ENCODE peak calls at places on chromosomes 7 and 10, in nine cellular contexts. U is body of pancreas, R is fibroblast of the aortic adventitia, O is tibial nerve, M is psoas muscle, K is epithelial cell of esophagus, S is GM12865, Z is kidney epithelial cell, J is nephron progenitor cell. N is an unnamed sample.

GRCh38 chr7:129667551-129667950 is 56.0 kb downstream of the NRF1 start:
- DNase-seq in Z (no peak), S (no peak), K (no peak), J (no peak), M (no peak), U (no peak), R (no peak), O (no peak), N (no peak)

GRCh38 chr10:93837783-93838677 is 55.7 kb upstream of the SLC35G1 start:
- DNase-seq in U (peak), M (no peak), R (no peak), Z (no peak), S (no peak), K (no peak), O (no peak), J (no peak), N (no peak)

GRCh38 chr7:53607961-53608360 is 572.5 kb downstream of the POM121L12 start:
- DNase-seq in Z (no peak), U (no peak), S (no peak), K (no peak), O (no peak), R (no peak), M (no peak), J (no peak), N (no peak)

GRCh38 chr7:66952343-66953043 is 31.5 kb downstream of the TMEM248 start:
- DNase-seq in Z (peak), U (no peak), M (no peak), K (peak), J (no peak), R (peak), O (no peak), S (no peak), N (peak)

GRCh38 chr10:113027574-113028392 is 77.7 kb downstream of the TCF7L2 start:
- DNase-seq in R (no peak), S (no peak), M (no peak), Z (no peak), J (peak), U (no peak), O (no peak), K (peak), N (peak)

GRCh38 chr7:33678675-33679335 is 226.5 kb upstream of the BMPER start:
- DNase-seq in S (no peak), Z (no peak), K (no peak), R (no peak), M (no peak), J (no peak), O (no peak), U (no peak), N (no peak)

GRCh38 chr10:1659221-1659791 is 78.0 kb downstream of the ADARB2 start:
- DNase-seq in R (no peak), J (no peak), U (no peak), O (no peak), Z (no peak), K (no peak), M (no peak), S (no peak), N (no peak)

GRCh38 chr10:63603709-63604445 is 82.7 kb downstream of the REEP3 start:
- DNase-seq in Z (no peak), J (no peak), O (no peak), M (no peak), U (no peak), S (peak), K (no peak), R (peak), N (peak)

GRCh38 chr7:157576415-157576814 is 239.6 kb downstream of the DNAJB6 start:
- DNase-seq in S (no peak), U (peak), M (no peak), J (no peak), Z (no peak), O (no peak), K (no peak), R (no peak), N (no peak)

GRCh38 chr10:110335314-110336064 is 30.8 kb upstream of the SMNDC1 start:
- DNase-seq in M (no peak), R (no peak), S (no peak), O (no peak), U (no peak), K (peak), J (no peak), Z (no peak), N (no peak)

GRCh38 chr10:70404906-70405824 is 1.2 kb downstream of the EIF4EBP2 start:
- DNase-seq in O (peak), K (peak), U (peak), M (peak), Z (peak), J (peak), R (peak), S (peak), N (peak)

GRCh38 chr10:89481662-89482061 is 53.7 kb downstream of the SLC16A12 start:
- DNase-seq in S (no peak), M (no peak), R (peak), Z (peak), K (peak), J (no peak), U (no peak), O (no peak), N (peak)

GRCh38 chr7:143514995-143515735 is 37.5 kb downstream of the TAS2R41 start:
- DNase-seq in K (no peak), U (peak), O (no peak), S (no peak), J (no peak), Z (no peak), M (peak), R (peak), N (peak)

GRCh38 chr10:60818134-60818770 is 40.0 kb downstream of the CDK1 start:
- DNase-seq in O (no peak), M (no peak), K (no peak), Z (no peak), J (no peak), S (no peak), U (no peak), R (peak), N (peak)

GRCh38 chr7:134755422-134756022 is 23.9 kb upstream of the CALD1 start:
- DNase-seq in J (peak), O (no peak), S (peak), K (peak), R (peak), U (peak), M (no peak), Z (no peak), N (peak)

GRCh38 chr10:963613-964012 is 24.6 kb upstream of the GTPBP4 start:
- DNase-seq in Z (no peak), R (no peak), O (no peak), U (no peak), K (peak), M (no peak), J (no peak), S (no peak), N (no peak)

GRCh38 chr7:131219277-131220041 is 108.2 kb upstream of the MKLN1 start:
- DNase-seq in M (peak), K (no peak), Z (no peak), R (peak), J (no peak), S (peak), O (peak), U (peak), N (no peak)

GRCh38 chr7:80876894-80877414 is 41.9 kb downstream of the SEMA3C start:
- DNase-seq in J (peak), R (peak), M (no peak), U (no peak), S (no peak), Z (no peak), O (no peak), K (no peak), N (peak)

GRCh38 chr10:50512743-50513416 is 110.9 kb downstream of the SGMS1 start:
- DNase-seq in K (no peak), S (peak), M (no peak), U (no peak), Z (no peak), O (no peak), J (no peak), R (no peak), N (no peak)

GRCh38 chr7:117250801-117251200 is 72.1 kb downstream of the WNT2 start:
- DNase-seq in S (no peak), U (no peak), O (no peak), R (peak), M (no peak), J (no peak), K (no peak), Z (no peak), N (no peak)

GRCh38 chr10:119153661-119154060 is 11.9 kb downstream of the SFXN4 start:
- DNase-seq in K (no peak), S (no peak), M (no peak), J (no peak), O (no peak), Z (no peak), U (no peak), R (no peak), N (no peak)

GRCh38 chr10:119149157-119149556 is 16.4 kb downstream of the SFXN4 start:
- DNase-seq in S (no peak), Z (no peak), U (no peak), J (no peak), K (no peak), M (no peak), R (no peak), O (no peak), N (no peak)

GRCh38 chr10:119153041-119153440 is 12.5 kb downstream of the SFXN4 start:
- DNase-seq in S (no peak), Z (no peak), M (no peak), R (no peak), K (no peak), J (no peak), O (no peak), U (no peak), N (no peak)

GRCh38 chr10:119149723-119150122 is 15.8 kb downstream of the SFXN4 start:
- DNase-seq in J (no peak), S (no peak), O (no peak), R (no peak), M (no peak), Z (no peak), U (no peak), K (peak), N (no peak)
- TF ChIP-seq CTCF in J (no peak), S (no peak), O (no peak), R (no peak), M (no peak), Z (no peak), U (no peak), K (peak), N (peak)

GRCh38 chr10:75400163-75400768 is 1.3 kb downstream of the ZNF503 start:
- DNase-seq in K (no peak), O (no peak), M (no peak), S (no peak), J (no peak), Z (no peak), U (peak), R (peak), N (no peak)
- TF ChIP-seq CTCF in K (no peak), O (no peak), M (no peak), S (no peak), J (no peak), Z (no peak), U (no peak), R (no peak), N (no peak)

DNA sequence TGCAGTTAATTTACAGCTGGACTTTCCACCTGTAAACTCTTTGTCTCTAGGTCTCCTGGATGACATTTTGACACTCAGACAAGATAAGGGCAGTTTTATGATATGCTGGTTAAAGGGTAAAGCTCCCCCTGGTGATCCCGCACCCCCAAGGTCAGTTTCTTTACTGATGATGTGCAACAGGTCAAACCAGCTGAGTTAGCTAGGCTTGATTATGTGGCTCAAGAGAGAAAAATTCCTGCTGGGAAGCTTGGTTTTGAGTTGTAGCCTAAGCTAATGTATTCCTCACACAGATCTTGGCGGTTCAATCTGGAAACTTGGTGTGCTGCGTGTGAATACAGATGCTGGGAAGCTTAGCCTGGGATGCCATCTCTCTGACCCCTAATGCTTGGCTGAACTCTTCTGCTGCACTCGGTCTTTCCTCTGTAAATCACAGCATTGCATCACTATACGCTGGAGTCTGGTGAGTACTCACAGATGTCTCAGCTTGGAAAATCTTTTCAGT is 11.4 kb upstream of the AKR1D1 start:
- DNase-seq in M (no peak), J (peak), Z (peak), O (no peak), U (no peak), K (peak), R (peak), S (no peak), N (peak)
- TF ChIP-seq CTCF in M (no peak), J (no peak), Z (no peak), O (no peak), U (no peak), K (no peak), R (no peak), S (no peak), N (no peak)

DNA sequence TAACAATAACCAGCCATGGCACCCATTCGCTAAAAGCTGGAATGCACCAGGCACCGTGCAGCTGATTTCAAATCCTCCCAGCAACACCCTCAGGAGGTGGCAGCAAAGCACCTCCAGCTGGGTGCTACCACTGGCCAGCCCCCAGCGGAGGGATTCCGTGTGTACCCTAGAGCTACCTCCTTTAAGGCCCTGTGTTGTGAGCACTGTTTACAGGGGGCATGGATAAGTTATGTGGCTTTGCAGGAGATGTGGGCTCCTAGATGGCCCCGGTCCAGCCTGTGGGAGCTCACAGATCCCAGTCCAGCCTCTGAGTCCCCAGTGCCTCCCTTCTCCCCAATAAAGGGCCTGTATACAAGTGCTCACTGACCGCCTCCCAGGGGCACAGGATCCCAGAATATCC is 27.1 kb downstream of the TNRC18 start:
- DNase-seq in Z (no peak), U (peak), J (no peak), K (peak), R (no peak), S (peak), O (no peak), M (no peak), N (no peak)
- TF ChIP-seq CTCF in Z (no peak), U (no peak), J (no peak), K (peak), R (no peak), S (peak), O (peak), M (no peak), N (no peak)

N was measured in astrocyte of the spinal cord.